ENCODE peak calls at places on chromosomes 1 and 21, in seven cellular contexts. I is HL-60, K is HepG2, R is upper lobe of right lung, E is heart right ventricle, D is HAP-1, P is left lung. T is an unnamed sample.

GRCh38 chr1:211589782-211590721 is 11.1 kb upstream of the SLC30A1 start:
- DNase-seq in I (peak; percentile 91), K (no peak), R (peak; percentile 88), E (peak; percentile 33), D (no peak), P (peak; percentile 91), T (peak; percentile 94)

GRCh38 chr1:204923626-204924012 is 53.0 kb downstream of the NFASC start:
- DNase-seq in I (no peak), K (no peak), R (no peak), E (no peak), D (no peak), P (no peak), T (no peak)

GRCh38 chr21:45835301-45836267 is 146.0 kb upstream of the COL6A1 start:
- DNase-seq in I (no peak), K (no peak), R (no peak), E (no peak), D (no peak), P (no peak), T (no peak)

GRCh38 chr21:44918581-44919033 is 2.1 kb downstream of the ITGB2 start:
- DNase-seq in I (no peak), K (no peak), R (peak; percentile 62), E (no peak), D (no peak), P (no peak), T (no peak)

GRCh38 chr1:56780832-56781231 is 38.4 kb downstream of the FYB2 start:
- DNase-seq in I (no peak), K (no peak), R (no peak), E (no peak), D (no peak), P (no peak), T (no peak)

GRCh38 chr1:212858461-212859265 is 588 bp downstream of the FLVCR1 start:
- DNase-seq in I (no peak), K (peak; percentile 18), R (peak; percentile 73), E (peak; percentile 6), D (no peak), P (peak; percentile 41), T (peak; percentile 52)

GRCh38 chr1:84300991-84301758 is at the start of gene SAMD13:
- DNase-seq in I (peak; percentile 58), K (no peak), R (no peak), E (peak; percentile 84), D (peak; percentile 24), P (peak; percentile 44), T (peak; percentile 83)

GRCh38 chr1:86416343-86416742 is 7.6 kb upstream of the CLCA2 start:
- DNase-seq in I (no peak), K (no peak), R (no peak), E (no peak), D (no peak), P (no peak), T (no peak)

GRCh38 chr21:32456497-32456918 is 44.0 kb downstream of the EVA1C start:
- DNase-seq in I (no peak), K (no peak), R (no peak), E (no peak), D (no peak), P (no peak), T (peak; percentile 72)

GRCh38 chr1:246324711-246325110 is 182.4 kb downstream of the SMYD3 start:
- DNase-seq in I (no peak), K (no peak), R (no peak), E (no peak), D (no peak), P (no peak), T (no peak)

GRCh38 chr1:925532-926421 is 2.1 kb downstream of the SAMD11 start:
- DNase-seq in I (no peak), K (no peak), R (no peak), E (no peak), D (peak; percentile 56), P (no peak), T (peak; percentile 57)

GRCh38 chr1:27864264-27864895 is 8.0 kb upstream of the THEMIS2 start:
- DNase-seq in I (peak; percentile 71), K (no peak), R (no peak), E (no peak), D (no peak), P (no peak), T (no peak)

DNA sequence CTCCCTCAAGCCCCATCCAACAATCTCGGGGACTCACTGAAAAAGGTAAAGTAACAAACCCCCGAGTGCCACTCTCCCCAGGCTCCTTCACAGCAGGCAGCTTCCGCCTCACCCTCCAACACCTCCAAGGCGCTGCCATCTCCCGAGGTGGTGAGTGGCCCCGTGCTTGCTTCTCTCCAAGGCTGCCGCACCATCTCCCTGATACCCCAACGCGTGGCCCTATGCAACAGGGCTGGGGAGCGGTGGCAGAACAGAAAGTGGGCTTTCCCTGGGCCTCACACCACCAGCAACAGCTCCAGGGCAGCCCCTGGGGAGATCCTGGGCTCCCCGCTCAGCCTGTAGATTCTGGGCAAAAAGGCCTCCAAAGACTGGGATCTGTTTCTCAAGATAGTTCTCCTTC is 105.1 kb downstream of the RAVER2 start:
- DNase-seq in I (no peak), K (no peak), R (no peak), E (no peak), D (no peak), P (no peak), T (no peak)
- H3K27me3 ChIP-seq in I (no peaks in the 10 kb centered on the region), K (no peaks in the 10 kb centered on the region), R (no peaks in the 10 kb centered on the region), E (no peaks in the 10 kb centered on the region), D (no peaks in the 10 kb centered on the region), P (no peaks in the 10 kb centered on the region), T (no peaks in the 10 kb centered on the region)

DNA sequence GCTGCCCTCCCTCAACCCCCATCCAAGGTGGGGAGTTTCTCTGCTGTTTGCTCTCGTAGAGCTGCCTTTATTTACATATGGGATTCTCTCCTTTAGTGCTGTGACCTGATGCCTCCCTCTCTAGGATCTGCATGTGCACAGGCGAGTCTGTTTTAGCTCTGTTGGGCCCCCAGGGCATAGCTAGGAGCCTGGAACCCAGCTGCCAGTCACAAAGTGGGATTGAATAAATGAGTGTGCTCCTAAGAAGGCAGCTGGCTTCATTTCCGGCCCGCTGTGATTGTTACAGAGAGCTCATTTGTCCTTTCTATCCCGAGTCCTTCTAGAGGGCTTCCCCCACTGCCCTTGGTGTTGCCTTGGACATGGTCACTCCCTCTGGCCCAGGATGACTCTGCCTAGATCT is 176.6 kb downstream of the GRIK3 start:
- DNase-seq in I (no peak), K (no peak), R (no peak), E (no peak), D (no peak), P (no peak), T (no peak)
- H3K27me3 ChIP-seq in I (no peaks in the 10 kb centered on the region), K (peaks cover 54% of the 10 kb centered on the region), R (peaks cover 9% of the 10 kb centered on the region), E (no peaks in the 10 kb centered on the region), D (peaks cover 28% of the 10 kb centered on the region), P (no peaks in the 10 kb centered on the region), T (no peaks in the 10 kb centered on the region)

GRCh38 chr1:201050515-201051277 is 27.2 kb upstream of the KIF21B start:
- DNase-seq in I (no peak), K (no peak), R (no peak), E (no peak), D (no peak), P (no peak), T (peak; percentile 30)

GRCh38 chr1:201053155-201053860 is 29.8 kb upstream of the KIF21B start:
- DNase-seq in I (no peak), K (no peak), R (no peak), E (no peak), D (no peak), P (no peak), T (no peak)

GRCh38 chr1:201049248-201049831 is 25.8 kb upstream of the KIF21B start:
- DNase-seq in I (no peak), K (no peak), R (no peak), E (no peak), D (no peak), P (no peak), T (no peak)

GRCh38 chr1:201051399-201051798 is 27.9 kb upstream of the KIF21B start:
- DNase-seq in I (no peak), K (no peak), R (no peak), E (no peak), D (no peak), P (no peak), T (no peak)

DNA sequence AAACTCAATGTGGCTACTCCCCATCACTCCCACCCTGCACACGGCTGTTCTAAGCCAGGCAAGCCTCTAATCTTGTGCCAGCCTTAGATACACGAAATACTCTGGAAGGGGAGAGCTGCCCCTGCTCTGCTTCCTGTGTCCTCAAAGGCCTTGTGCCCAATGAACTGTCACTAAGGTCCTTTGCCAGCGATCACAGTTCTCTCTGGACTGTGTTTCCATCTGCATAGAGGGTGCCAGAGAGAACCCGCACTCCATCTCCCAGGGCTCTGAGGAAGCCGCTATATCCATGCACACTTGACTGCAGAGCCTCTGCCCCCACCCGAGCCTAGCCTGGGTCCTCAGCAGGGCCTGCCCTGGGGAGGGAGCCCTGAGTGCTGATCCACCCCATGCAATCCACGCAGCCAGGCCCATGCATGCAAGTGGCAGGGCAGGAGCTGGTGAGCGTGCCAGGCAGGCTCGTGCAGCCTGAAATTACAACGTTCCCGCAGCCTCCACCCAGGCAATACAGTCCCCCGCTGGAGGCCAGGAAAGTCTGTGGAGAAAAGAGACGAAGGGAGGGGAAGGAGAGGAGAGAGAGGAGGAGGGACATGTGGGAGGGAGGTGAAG is 30.6 kb upstream of the KIF21B start:
- DNase-seq in I (no peak), K (no peak), R (no peak), E (no peak), D (no peak), P (no peak), T (no peak)
- H3K27me3 ChIP-seq in I (no peaks in the 10 kb centered on the region), K (peaks cover 31% of the 10 kb centered on the region), R (no peaks in the 10 kb centered on the region), E (no peaks in the 10 kb centered on the region), D (peaks cover 13% of the 10 kb centered on the region), P (no peaks in the 10 kb centered on the region), T (no peaks in the 10 kb centered on the region)

GRCh38 chr1:202654079-202654478 is 56.2 kb downstream of the SYT2 start:
- DNase-seq in I (no peak), K (no peak), R (no peak), E (no peak), D (no peak), P (no peak), T (no peak)

GRCh38 chr1:202648822-202649221 is 61.4 kb downstream of the SYT2 start:
- DNase-seq in I (no peak), K (no peak), R (no peak), E (no peak), D (no peak), P (no peak), T (peak; percentile 36)

GRCh38 chr1:202645097-202645476 is 65.2 kb downstream of the SYT2 start:
- DNase-seq in I (no peak), K (no peak), R (no peak), E (no peak), D (no peak), P (no peak), T (no peak)

GRCh38 chr1:202644219-202645096 is 65.8 kb downstream of the SYT2 start:
- DNase-seq in I (no peak), K (no peak), R (no peak), E (no peak), D (no peak), P (no peak), T (no peak)

DNA sequence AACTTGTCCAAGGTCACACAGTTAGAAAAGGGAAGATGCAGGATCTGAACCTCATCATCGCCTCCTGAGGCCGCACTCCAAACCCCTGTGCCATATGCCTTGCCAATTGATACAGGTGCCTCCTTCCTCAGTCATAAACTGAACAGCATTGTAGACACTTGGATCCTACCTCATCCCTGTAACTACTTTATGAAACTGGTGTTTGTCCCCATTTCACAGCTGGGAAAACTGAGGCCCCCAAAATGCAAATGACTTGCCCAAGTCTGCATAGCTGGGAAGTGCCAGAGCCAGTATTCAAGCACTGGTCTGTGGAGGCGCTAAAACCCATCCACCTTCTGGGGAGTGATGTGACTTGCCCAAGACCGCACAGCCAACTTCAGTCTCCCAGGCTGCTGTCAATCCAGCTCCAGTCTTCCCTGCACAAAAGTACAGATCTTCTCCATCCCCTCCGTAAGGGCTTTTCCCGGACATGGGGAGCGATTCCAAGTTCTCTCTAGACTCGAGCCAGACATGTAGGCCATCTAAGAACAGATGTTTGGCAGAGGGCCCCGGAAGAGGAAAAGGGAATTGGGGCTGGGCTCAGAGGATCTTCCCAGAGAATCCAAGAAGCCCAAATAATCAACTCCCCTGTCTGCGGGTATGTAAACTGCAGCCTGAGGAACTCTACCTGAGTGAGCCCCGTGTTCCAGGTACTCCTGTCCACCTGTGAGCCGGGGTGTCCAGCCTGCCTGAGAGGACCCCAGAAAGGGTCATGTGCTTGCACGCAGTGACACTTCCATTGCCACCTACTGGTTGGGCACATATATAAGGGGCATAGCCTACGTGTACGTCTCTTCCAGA is 60.5 kb downstream of the SYT2 start:
- DNase-seq in I (no peak), K (no peak), R (no peak), E (peak; percentile 27), D (no peak), P (no peak), T (peak; percentile 21)
- H3K27me3 ChIP-seq in I (peaks cover 23% of the 10 kb centered on the region), K (peaks cover 58% of the 10 kb centered on the region), R (no peaks in the 10 kb centered on the region), E (no peaks in the 10 kb centered on the region), D (peaks cover 22% of the 10 kb centered on the region), P (peaks cover 4% of the 10 kb centered on the region), T (peaks cover 32% of the 10 kb centered on the region)

T was measured in cardiac muscle cell.